ENCODE peak calls at places on chromosomes 5 and 9, in five cellular contexts. Y is MM.1S, A is transverse colon, K is IMR-90, V is ecto neural progenitor cell. U is an unnamed sample.

GRCh38 chr9:105157178-105157583 is 87.3 kb upstream of the SLC44A1 start:
- DNase-seq in V (peak; percentile 60), K (peak; percentile 77), Y (peak; percentile 76), A (peak; percentile 61), U (no peak)

GRCh38 chr9:95085861-95086563 is 231.5 kb downstream of the FANCC start:
- DNase-seq in A (no peak), Y (no peak), K (no peak), V (no peak), U (no peak)

GRCh38 chr9:36665387-36665786 is 92.7 kb downstream of the MELK start:
- DNase-seq in Y (no peak), V (no peak), K (peak; percentile 8), A (no peak), U (no peak)

GRCh38 chr9:68704804-68705635 is at the start of gene PIP5K1B:
- DNase-seq in Y (peak; percentile 91), K (peak; percentile 29), V (peak; percentile 87), A (peak; percentile 90), U (no peak)

GRCh38 chr5:138352071-138352721 is at the start of gene KDM3B:
- DNase-seq in Y (peak; percentile 89), A (peak; percentile 91), K (peak; percentile 80), V (peak; percentile 96), U (peak; percentile 76)

GRCh38 chr5:137997726-137998213 is 35.1 kb downstream of the FAM13B start:
- DNase-seq in Y (peak; percentile 73), A (no peak), V (no peak), K (peak; percentile 35), U (no peak)

GRCh38 chr5:122738088-122738487 is 36.8 kb upstream of the SNX2 start:
- DNase-seq in A (no peak), V (no peak), K (no peak), Y (no peak), U (no peak)

GRCh38 chr5:56025303-56025885 is 30.6 kb upstream of the IL6ST start:
- DNase-seq in V (no peak), Y (no peak), K (peak; percentile 21), A (no peak), U (no peak)

GRCh38 chr9:86912210-86912609 is 35.1 kb downstream of the GAS1 start:
- DNase-seq in K (no peak), Y (no peak), A (no peak), V (no peak), U (no peak)

GRCh38 chr5:174642816-174643405 is 81.5 kb upstream of the MSX2 start:
- DNase-seq in V (no peak), K (no peak), Y (no peak), A (no peak), U (no peak)

GRCh38 chr9:95552241-95552640 is 35.5 kb upstream of the PTCH1 start:
- DNase-seq in Y (no peak), V (peak; percentile 43), A (no peak), K (no peak), U (no peak)

GRCh38 chr9:21450733-21451394 is 10.6 kb downstream of the IFNA1 start:
- DNase-seq in K (peak; percentile 55), Y (no peak), A (no peak), V (no peak), U (no peak)

GRCh38 chr9:30522486-30522885 is 1862.0 kb upstream of the ACO1 start:
- DNase-seq in A (no peak), V (no peak), Y (no peak), K (no peak), U (no peak)

GRCh38 chr5:39713224-39713911 is 288.6 kb upstream of the DAB2 start:
- DNase-seq in K (peak; percentile 2), Y (no peak), A (no peak), V (no peak), U (no peak)

GRCh38 chr9:38047301-38048251 is 21.5 kb downstream of the SHB start:
- DNase-seq in A (peak; percentile 76), K (peak; percentile 95), Y (no peak), V (no peak), U (no peak)

GRCh38 chr9:6184749-6185645 is 30.6 kb upstream of the IL33 start:
- DNase-seq in Y (peak; percentile 34), A (no peak), V (no peak), K (peak; percentile 8), U (no peak)

GRCh38 chr9:84862786-84863185 is 193.3 kb downstream of the NTRK2 start:
- DNase-seq in A (no peak), K (no peak), V (peak; percentile 62), Y (no peak), U (no peak)

GRCh38 chr9:71936066-71936465 is 24.6 kb downstream of the C9orf85 start:
- DNase-seq in Y (no peak), K (peak; percentile 25), A (no peak), V (no peak), U (no peak)

GRCh38 chr5:137938358-137939138 is 49.3 kb downstream of the PKD2L2 start:
- DNase-seq in A (no peak), Y (no peak), K (no peak), V (no peak), U (no peak)

GRCh38 chr9:106639873-106640568 is 222.9 kb upstream of the ZNF462 start:
- DNase-seq in K (no peak), A (no peak), Y (no peak), V (no peak), U (no peak)

GRCh38 chr9:134215395-134215708 is 51.0 kb upstream of the RNU6ATAC start:
- DNase-seq in Y (no peak), A (no peak), V (no peak), K (no peak), U (no peak)

GRCh38 chr5:150642567-150642927 is 2.1 kb downstream of the SYNPO start:
- DNase-seq in A (peak; percentile 57), Y (no peak), K (peak; percentile 88), V (no peak), U (no peak)

GRCh38 chr5:42400474-42400873 is 22.8 kb upstream of the GHR start:
- DNase-seq in Y (no peak), A (no peak), K (no peak), V (no peak), U (no peak)

GRCh38 chr5:81556809-81557208 is 162.9 kb upstream of the ACOT12 start:
- DNase-seq in Y (no peak), K (no peak), A (no peak), V (no peak), U (no peak)

GRCh38 chr5:91020065-91020800 is 362.9 kb downstream of the ARRDC3 start:
- DNase-seq in Y (no peak), V (no peak), K (peak; percentile 63), A (no peak), U (no peak)

GRCh38 chr9:4970970-4971641 is 14.0 kb upstream of the JAK2 start:
- DNase-seq in A (no peak), K (no peak), Y (peak; percentile 63), V (no peak), U (no peak)

GRCh38 chr5:84292788-84293653 is 91.7 kb downstream of the EDIL3 start:
- DNase-seq in K (no peak), V (no peak), A (no peak), Y (no peak), U (no peak)

GRCh38 chr9:108682191-108682590 is 173.6 kb downstream of the ACTL7B start:
- DNase-seq in V (no peak), Y (no peak), A (no peak), K (no peak), U (no peak)